ENCODE peak calls at places on chromosomes 12 and 14, in six cellular contexts. C is sigmoid colon, X is PC-3, N is osteocyte, G is K562, B is testis. H is an unnamed sample.

GRCh38 chr12:47020211-47020821 is 59.1 kb upstream of the PCED1B start:
- DNase-seq in G (no peak), C (no peak), B (no peak), X (no peak), N (no peak), H (no peak)

GRCh38 chr12:92859650-92860386 is 69.3 kb downstream of the EEA1 start:
- DNase-seq in C (no peak), B (no peak), N (no peak), X (no peak), G (no peak), H (no peak)

GRCh38 chr12:71766202-71766601 is 11.5 kb downstream of the RAB21 start:
- DNase-seq in X (no peak), G (no peak), C (no peak), N (no peak), B (no peak), H (no peak)

GRCh38 chr12:46933947-46934346 is 108.2 kb upstream of the SLC38A4 start:
- DNase-seq in B (no peak), X (peak), C (no peak), G (no peak), N (no peak), H (peak)

GRCh38 chr12:2752676-2753371 is 41.9 kb upstream of the FKBP4 start:
- DNase-seq in B (peak), C (peak), G (peak), N (peak), X (peak), H (no peak)

GRCh38 chr12:122326597-122326996 is 60.3 kb upstream of the VPS33A start:
- DNase-seq in N (no peak), X (no peak), B (no peak), C (no peak), G (no peak), H (no peak)

GRCh38 chr14:24960816-24961215 is 89.1 kb downstream of the STXBP6 start:
- DNase-seq in X (no peak), C (no peak), B (no peak), G (no peak), N (no peak), H (no peak)

GRCh38 chr14:95979339-95980042 is 59.7 kb upstream of the C14orf132 start:
- DNase-seq in N (no peak), X (no peak), C (no peak), G (no peak), B (no peak), H (no peak)

GRCh38 chr12:88399811-88400210 is 180.5 kb downstream of the KITLG start:
- DNase-seq in X (peak), G (no peak), N (no peak), B (no peak), C (no peak), H (no peak)

GRCh38 chr12:21823581-21823980 is 49.1 kb upstream of the KCNJ8 start:
- DNase-seq in B (no peak), N (no peak), G (no peak), X (no peak), C (peak), H (no peak)

GRCh38 chr14:89214221-89214965 is 202.6 kb downstream of the FOXN3 start:
- DNase-seq in C (no peak), X (peak), B (peak), G (no peak), N (no peak), H (peak)

GRCh38 chr12:132505105-132505851 is 15.3 kb downstream of the FBRSL1 start:
- DNase-seq in N (no peak), X (no peak), C (no peak), G (no peak), B (no peak), H (no peak)

GRCh38 chr12:6570264-6570887 is 2.3 kb upstream of the NOP2 start:
- DNase-seq in C (no peak), B (peak), X (peak), G (peak), N (no peak), H (no peak)

GRCh38 chr12:104582739-104583138 is 126.0 kb downstream of the CHST11 start:
- DNase-seq in X (no peak), G (no peak), N (no peak), B (no peak), C (no peak), H (no peak)

GRCh38 chr12:2075558-2076195 is 22.9 kb downstream of the CACNA1C start:
- DNase-seq in G (no peak), C (peak), N (no peak), B (no peak), X (no peak), H (no peak)

DNA sequence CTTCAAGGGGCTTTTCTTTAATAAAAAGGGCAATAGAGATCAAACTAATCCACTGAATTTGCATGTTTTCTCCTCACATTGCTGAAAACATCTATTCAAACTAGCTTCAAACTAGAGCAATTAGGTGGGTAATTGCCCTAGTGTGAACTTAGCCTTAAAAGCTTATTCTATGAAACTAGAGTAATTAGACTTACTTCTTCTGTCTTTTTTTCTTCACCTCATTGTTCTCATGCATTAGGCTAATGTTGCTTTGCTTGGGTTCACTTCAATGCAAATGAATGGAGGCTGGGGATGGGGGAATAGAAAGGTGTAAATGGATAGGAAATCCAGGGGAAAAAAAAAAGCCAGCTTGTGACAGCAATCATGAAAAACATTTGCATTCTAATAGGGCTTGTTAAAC is 414.8 kb upstream of the LMO3 start:
- DNase-seq in B (no peak), N (no peak), G (no peak), X (no peak), C (no peak), H (no peak)
- TF ChIP-seq CTCF in B (no peak), N (no peak), G (no peak), X (no peak), C (no peak), H (no peak)

DNA sequence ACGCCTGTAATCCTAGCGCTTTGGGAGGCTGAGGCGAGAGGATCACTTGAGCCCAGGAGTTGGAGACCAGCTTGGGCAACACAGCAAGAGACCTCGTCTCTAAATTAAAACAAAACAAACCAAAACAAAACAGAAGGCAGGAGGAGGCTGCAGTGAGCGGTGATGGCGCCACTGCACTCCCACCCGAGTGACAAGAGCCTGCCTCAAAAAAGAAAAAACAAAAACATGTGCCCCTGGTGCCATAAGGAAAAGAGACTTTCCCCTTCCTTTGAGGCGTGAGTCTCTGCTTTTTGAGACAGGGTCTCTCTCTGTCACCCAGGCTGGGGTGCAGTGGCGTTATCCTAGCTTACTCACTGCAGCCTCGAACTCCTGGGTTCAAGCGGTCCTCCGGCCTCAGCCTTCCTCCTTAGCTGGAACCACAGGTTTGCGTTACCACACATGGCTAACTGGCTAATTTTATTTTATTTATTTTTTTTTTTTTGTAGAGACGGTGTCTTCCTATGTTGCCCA is 9.0 kb upstream of the EAPP start:
- DNase-seq in C (peak), X (no peak), B (peak), N (no peak), G (no peak), H (no peak)
- TF ChIP-seq CTCF in C (no peak), X (no peak), B (no peak), N (no peak), G (no peak), H (no peak)

DNA sequence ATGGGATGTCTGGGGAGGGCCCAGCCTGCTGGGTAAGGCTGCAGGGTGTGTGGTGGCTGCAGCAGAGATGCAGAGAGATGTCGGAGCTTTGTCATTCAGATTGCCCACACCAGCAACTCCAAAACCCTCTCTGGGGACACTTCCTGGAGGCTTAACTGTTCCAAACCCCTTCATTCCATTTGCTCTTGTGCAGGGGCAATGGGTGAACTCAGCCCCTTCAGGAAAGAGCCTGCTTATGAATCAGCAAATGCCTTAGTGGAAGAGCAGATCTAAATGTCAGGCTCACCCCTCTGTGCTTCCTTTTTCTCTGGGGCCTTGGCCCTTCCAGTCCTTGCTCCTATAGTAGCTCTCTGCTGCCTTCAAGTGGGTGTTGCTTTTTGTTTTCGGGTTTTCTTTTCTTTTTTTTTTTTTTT is 36.7 kb upstream of the GPATCH2L start:
- DNase-seq in C (no peak), N (no peak), G (no peak), X (no peak), B (no peak), H (no peak)
- TF ChIP-seq CTCF in C (no peak), N (no peak), G (no peak), X (no peak), B (no peak), H (no peak)

GRCh38 chr12:75985566-75985965 is 46.0 kb downstream of the PHLDA1 start:
- DNase-seq in G (no peak), N (no peak), X (no peak), B (no peak), C (no peak), H (peak)

GRCh38 chr12:75982974-75983660 is 48.5 kb downstream of the PHLDA1 start:
- DNase-seq in N (no peak), B (no peak), G (no peak), X (no peak), C (no peak), H (no peak)

GRCh38 chr12:75984577-75985182 is 46.9 kb downstream of the PHLDA1 start:
- DNase-seq in B (no peak), N (no peak), G (no peak), X (no peak), C (no peak), H (no peak)

GRCh38 chr12:75990189-75990912 is 41.2 kb downstream of the PHLDA1 start:
- DNase-seq in G (no peak), X (no peak), B (no peak), N (no peak), C (no peak), H (peak)

DNA sequence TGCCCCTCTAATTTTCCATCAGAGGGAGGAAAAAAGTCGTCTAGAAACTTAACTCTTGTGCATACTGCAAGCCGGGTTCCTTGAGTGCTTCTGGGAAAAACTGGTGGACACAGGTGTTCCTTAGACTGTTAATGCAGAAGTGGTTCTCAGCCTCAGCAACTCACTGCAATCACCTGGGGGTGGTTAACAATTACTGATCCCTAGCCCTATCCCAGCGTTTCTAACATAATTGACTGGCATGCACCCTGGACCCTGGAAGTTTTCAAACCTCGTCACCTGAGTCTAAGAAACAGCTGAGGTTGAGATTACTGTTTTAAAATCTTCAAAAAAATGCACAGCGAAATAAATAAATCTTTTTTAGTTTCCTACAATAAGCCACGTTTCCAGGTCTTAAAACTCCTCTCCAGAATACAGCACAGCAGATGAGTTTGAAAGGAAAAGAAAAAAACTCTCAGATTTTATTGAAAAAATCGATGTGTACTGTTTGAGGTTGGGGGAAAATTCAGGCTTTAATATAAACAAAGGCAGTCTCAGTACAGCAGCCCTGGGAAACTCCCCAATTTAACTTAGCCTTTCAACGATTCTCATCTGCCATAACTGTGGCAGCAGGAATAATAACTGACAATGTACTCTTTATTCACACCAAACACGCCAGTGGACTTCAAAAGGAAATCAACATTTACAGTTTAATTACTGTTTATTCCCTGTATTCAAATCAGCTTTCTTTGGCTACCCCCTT is 45.4 kb downstream of the PHLDA1 start:
- DNase-seq in B (no peak), G (no peak), X (no peak), N (no peak), C (no peak), H (no peak)
- TF ChIP-seq CTCF in B (no peak), G (no peak), X (no peak), N (no peak), C (no peak), H (no peak)

DNA sequence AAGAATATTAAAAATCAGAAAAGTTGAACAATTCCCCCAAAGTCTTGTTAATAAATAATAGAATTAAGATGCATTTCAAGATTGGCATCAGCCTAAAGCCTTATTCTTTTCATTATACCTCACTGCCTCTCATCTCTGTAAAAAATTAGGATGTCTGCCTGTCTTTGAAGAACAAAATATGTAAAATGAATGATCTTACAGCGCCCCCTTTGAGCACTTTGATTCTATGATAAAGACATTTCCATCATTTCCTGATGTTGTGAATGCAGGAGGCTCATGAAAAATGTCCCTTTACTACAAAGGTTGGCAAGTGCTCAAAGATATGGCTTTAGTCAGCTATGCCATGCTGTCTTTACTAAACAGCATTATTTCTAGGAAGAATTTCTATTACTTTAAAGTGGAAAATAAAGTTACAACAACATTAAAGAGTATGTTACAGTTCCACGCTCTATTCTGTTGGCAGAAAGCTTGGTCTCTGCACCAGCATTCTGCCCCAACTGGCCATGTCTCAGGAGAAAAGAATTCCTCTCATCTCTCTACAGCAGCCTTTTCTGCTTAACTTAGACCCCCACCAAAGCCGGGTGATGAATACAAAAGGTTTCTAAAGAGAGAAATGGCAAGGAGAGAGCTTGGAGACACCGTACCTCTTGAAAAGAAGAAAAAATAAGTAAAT is 95.1 kb downstream of the LLPH start:
- DNase-seq in X (peak), B (no peak), C (no peak), N (no peak), G (peak), H (no peak)
- TF ChIP-seq CTCF in X (peak), B (peak), C (no peak), N (peak), G (peak), H (no peak)

GRCh38 chr12:119990382-119990874 is 1.4 kb downstream of the BICDL1 start:
- DNase-seq in G (no peak), C (no peak), B (no peak), N (no peak), X (no peak), H (no peak)
- TF ChIP-seq CTCF in G (no peak), C (no peak), B (no peak), N (no peak), X (no peak), H (no peak)

GRCh38 chr14:36522972-36523685 is 3.1 kb upstream of the NKX2-1 start:
- DNase-seq in C (no peak), G (no peak), N (peak), B (no peak), X (no peak), H (no peak)

GRCh38 chr14:36525746-36526099 is 5.7 kb upstream of the NKX2-1 start:
- DNase-seq in G (no peak), N (no peak), X (no peak), C (no peak), B (no peak), H (no peak)

GRCh38 chr14:36524220-36524837 is 4.3 kb upstream of the NKX2-1 start:
- DNase-seq in X (no peak), B (no peak), G (no peak), C (no peak), N (peak), H (no peak)

GRCh38 chr14:36522347-36522971 is 2.4 kb upstream of the NKX2-1 start:
- DNase-seq in G (no peak), N (peak), B (no peak), C (no peak), X (no peak), H (no peak)

DNA sequence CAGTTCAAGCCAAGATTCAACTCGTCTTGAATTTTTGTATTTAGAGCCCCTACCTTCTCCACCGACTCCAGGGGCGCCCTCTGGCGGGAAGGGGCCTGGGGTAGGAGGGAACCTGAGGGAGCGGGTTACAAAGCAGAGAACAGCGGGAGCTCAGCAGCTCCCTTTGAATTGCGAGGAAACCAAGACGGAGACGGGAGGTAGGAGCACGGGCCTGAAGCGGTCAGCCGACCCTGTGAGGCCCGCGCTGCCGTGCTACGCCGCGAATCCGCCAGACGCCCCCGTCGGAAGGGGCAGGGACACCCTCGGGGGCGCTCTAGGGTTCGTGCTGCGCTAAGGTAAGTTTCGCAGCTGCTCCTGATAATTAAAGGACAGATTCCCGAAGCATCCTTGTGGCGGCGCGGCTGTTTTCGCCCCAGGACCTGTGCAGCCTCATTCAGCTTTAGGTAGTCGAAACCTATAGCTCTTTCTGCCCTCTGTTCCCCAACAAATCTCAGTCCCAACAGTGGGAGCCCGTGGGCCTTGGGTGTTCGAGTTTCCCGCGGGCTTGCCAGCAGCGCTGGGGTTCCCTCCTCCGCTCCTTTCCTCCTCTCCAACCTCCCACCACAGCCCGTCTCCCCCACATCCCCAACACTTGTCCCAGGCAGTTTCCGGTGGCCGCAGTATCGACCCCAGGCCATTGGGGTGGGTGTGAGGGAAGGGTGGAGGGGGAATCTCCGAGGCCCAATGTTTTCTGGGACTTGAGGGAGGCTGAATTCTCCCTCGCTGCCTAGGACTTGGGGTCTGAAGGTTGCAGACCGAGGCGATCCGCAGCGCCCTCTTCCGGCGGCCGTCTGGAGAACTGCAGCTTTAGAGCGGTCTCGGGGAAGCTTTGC is 5.1 kb upstream of the NKX2-1 start:
- DNase-seq in G (peak), C (no peak), X (peak), N (peak), B (peak), H (no peak)
- TF ChIP-seq CTCF in G (peak), C (no peak), X (peak), N (peak), B (peak), H (peak)